ENCODE peak calls at places on chromosomes 11 and 22, in four cellular contexts. I, B, L and C are unnamed samples.

GRCh38 chr11:103851166-103851651 is 185.2 kb upstream of the DDI1 start:
- DNase-seq in L (no peak), B (no peak), I (no peak), C (peak; percentile 39)

GRCh38 chr11:71246559-71246958 is 5.8 kb downstream of the SHANK2 start:
- DNase-seq in L (no peak), I (no peak), B (no peak), C (no peak)

GRCh38 chr11:123314972-123315371 is 115.1 kb upstream of the GRAMD1B start:
- DNase-seq in L (no peak), B (no peak), I (no peak), C (no peak)

GRCh38 chr22:29043906-29044575 is 17.6 kb downstream of the C22orf31 start:
- DNase-seq in I (no peak), L (no peak), B (no peak), C (peak; percentile 20)

GRCh38 chr11:68398870-68399865 is 61.4 kb upstream of the PPP6R3 start:
- DNase-seq in B (no peak), I (no peak), L (no peak), C (no peak)

GRCh38 chr22:49734390-49734789 is 93.3 kb downstream of the BRD1 start:
- DNase-seq in L (no peak), I (no peak), B (no peak), C (no peak)

GRCh38 chr11:81967242-81967641 is 766.4 kb downstream of the FAM181B start:
- DNase-seq in L (no peak), B (no peak), I (no peak), C (no peak)

GRCh38 chr11:45145421-45146071 is 893 bp upstream of the PRDM11 start:
- DNase-seq in I (no peak), B (no peak), L (no peak), C (no peak)

GRCh38 chr11:36364551-36364950 is 68.5 kb downstream of the PRR5L start:
- DNase-seq in I (no peak), L (no peak), B (no peak), C (peak; percentile 81)

GRCh38 chr11:119206512-119207299 is 567 bp downstream of the CBL start:
- DNase-seq in I (peak; percentile 38), L (peak; percentile 38), B (no peak), C (peak; percentile 24)

GRCh38 chr11:120391854-120392253 is 55.6 kb downstream of the ARHGEF12 start:
- DNase-seq in L (no peak), B (no peak), I (no peak), C (no peak)

GRCh38 chr11:121312483-121312882 is 19.9 kb downstream of the SC5D start:
- DNase-seq in I (no peak), B (no peak), L (no peak), C (no peak)

GRCh38 chr11:3222941-3223905 is 4.6 kb upstream of the MRGPRG start:
- DNase-seq in L (peak; percentile 6), B (no peak), I (no peak), C (no peak)

GRCh38 chr11:33635161-33635560 is 65.5 kb downstream of the C11orf91 start:
- DNase-seq in B (no peak), L (no peak), I (no peak), C (peak; percentile 59)

GRCh38 chr11:35969089-35970046 is 25.5 kb downstream of the LDLRAD3 start:
- DNase-seq in B (no peak), I (no peak), L (no peak), C (no peak)

GRCh38 chr22:33044059-33044458 is 14.1 kb downstream of the SYN3 start:
- DNase-seq in B (no peak), I (no peak), L (no peak), C (no peak)

GRCh38 chr11:122977455-122978302 is 4.0 kb downstream of the BSX start:
- DNase-seq in L (no peak), I (no peak), B (no peak), C (no peak)

GRCh38 chr11:45322891-45323597 is 36.9 kb upstream of the SYT13 start:
- DNase-seq in B (no peak), L (no peak), I (no peak), C (no peak)

GRCh38 chr11:70483077-70483861 is 84.9 kb downstream of the CTTN start:
- DNase-seq in L (no peak), I (no peak), B (peak; percentile 68), C (peak; percentile 9)

GRCh38 chr11:47183031-47183856 is 3.0 kb downstream of the PACSIN3 start:
- DNase-seq in B (no peak), I (no peak), L (no peak), C (no peak)

GRCh38 chr11:117290809-117291396 is at the start of gene BACE1-AS:
- DNase-seq in L (no peak), B (no peak), I (no peak), C (no peak)

GRCh38 chr11:57306156-57306876 is 18.4 kb downstream of the TNKS1BP1 start:
- DNase-seq in L (no peak), I (no peak), B (no peak), C (no peak)

GRCh38 chr11:1650034-1650917 is 20.7 kb downstream of the KRTAP5-5 start:
- DNase-seq in L (no peak), I (no peak), B (no peak), C (peak; percentile 84)

GRCh38 chr11:64248578-64248977 is 1.8 kb upstream of the PPP1R14B start:
- DNase-seq in B (no peak), I (no peak), L (no peak), C (no peak)

GRCh38 chr22:20520093-20520511 is 12.7 kb downstream of the MED15 start:
- DNase-seq in B (no peak), L (no peak), I (peak; percentile 47), C (peak; percentile 37)

GRCh38 chr11:13667795-13668101 is 720 bp upstream of the FAR1 start:
- DNase-seq in I (no peak), L (no peak), B (no peak), C (no peak)

GRCh38 chr11:104823638-104824037 is 74.6 kb downstream of the CASP12 start:
- DNase-seq in B (no peak), L (no peak), I (no peak), C (no peak)

GRCh38 chr11:18384157-18384641 is 10.2 kb upstream of the LDHA start:
- DNase-seq in I (no peak), B (peak; percentile 88), L (peak; percentile 15), C (peak; percentile 81)

GRCh38 chr11:64060861-64061444 is 25.2 kb downstream of the FLRT1 start:
- DNase-seq in B (peak; percentile 74), I (peak; percentile 61), L (peak; percentile 31), C (peak; percentile 9)

GRCh38 chr11:124873980-124874379 is 8.7 kb downstream of the ROBO3 start:
- DNase-seq in B (no peak), I (no peak), L (no peak), C (no peak)

GRCh38 chr22:36724836-36725235 is 21.3 kb upstream of the CACNG2 start:
- DNase-seq in I (no peak), B (no peak), L (no peak), C (no peak)

GRCh38 chr22:42366815-42367581 is 65.2 kb downstream of the NFAM1 start:
- DNase-seq in L (no peak), I (no peak), B (no peak), C (no peak)

GRCh38 chr11:34337016-34337415 is 20.8 kb downstream of the ABTB2 start:
- DNase-seq in L (no peak), I (no peak), B (no peak), C (no peak)

GRCh38 chr22:35174398-35174797 is 82.9 kb upstream of the HMGXB4 start:
- DNase-seq in L (no peak), B (no peak), I (no peak), C (no peak)
- H3K4me3 ChIP-seq in L (no peak overlapping the region), B (no peak overlapping the region), I (no peak overlapping the region), C (no peak overlapping the region)

GRCh38 chr11:129681344-129682114 is 134.1 kb upstream of the TMEM45B start:
- DNase-seq in B (no peak), I (no peak), L (no peak), C (no peak)
- H3K4me3 ChIP-seq in B (no peak overlapping the region), I (no peak overlapping the region), L (no peak overlapping the region), C (no peak overlapping the region)

GRCh38 chr22:45978275-45978713 is 1.3 kb upstream of the WNT7B start:
- DNase-seq in B (no peak), I (no peak), L (no peak), C (no peak)
- H3K4me3 ChIP-seq in B (peak overlapping the region; percentile 68), I (no peak overlapping the region), L (peak overlapping the region; percentile 60), C (no peak overlapping the region)

GRCh38 chr22:30822216-30823014 is 127.7 kb downstream of the OSBP2 start:
- DNase-seq in I (no peak), B (no peak), L (no peak), C (no peak)
- H3K4me3 ChIP-seq in I (no peak overlapping the region), B (peak overlapping the region; percentile 29), L (no peak overlapping the region), C (peak overlapping the region; percentile 47)

GRCh38 chr11:9688716-9689511 is 25.0 kb downstream of the SWAP70 start:
- DNase-seq in I (no peak), L (no peak), B (no peak), C (peak; percentile 76)
- H3K4me3 ChIP-seq in I (no peak overlapping the region), L (no peak overlapping the region), B (no peak overlapping the region), C (no peak overlapping the region)